ENCODE peak calls at places on chromosomes 7 and 10, in seven cellular contexts. One of them, this sample, is unnamed.

GRCh38 chr10:95419399-95419798 is 128.6 kb upstream of the PDLIM1 start:
- DNase-seq in H4: no peak
- DNase-seq in fibroblast of pulmonary artery: no peak
- DNase-seq in activated CD4-positive, alpha-beta T cell treated with anti-CD3 and anti-CD28 coated beads, Interleukin-2, amount 10 ng/mL, durations not matched to agents 7 days and 5 days: no peak
- DNase-seq in cardiac fibroblast: no peak
- DNase-seq in MM.1S: no peak
- DNase-seq in HCEC 1CT: no peak
- DNase-seq in this sample: no peak

GRCh38 chr7:142807855-142808460 is 37.2 kb downstream of the PRSS2 start:
- DNase-seq in H4: no peak
- DNase-seq in fibroblast of pulmonary artery: peak; percentile 20
- DNase-seq in activated CD4-positive, alpha-beta T cell treated with anti-CD3 and anti-CD28 coated beads, Interleukin-2, amount 10 ng/mL, durations not matched to agents 7 days and 5 days: peak; percentile 61
- DNase-seq in cardiac fibroblast: peak; percentile 69
- DNase-seq in MM.1S: peak; percentile 43
- DNase-seq in HCEC 1CT: no peak
- DNase-seq in this sample: peak; percentile 47

GRCh38 chr7:149872419-149873073 is 1.2 kb upstream of the ATP6V0E2 start:
- DNase-seq in H4: peak; percentile 86
- DNase-seq in fibroblast of pulmonary artery: peak; percentile 76
- DNase-seq in activated CD4-positive, alpha-beta T cell treated with anti-CD3 and anti-CD28 coated beads, Interleukin-2, amount 10 ng/mL, durations not matched to agents 7 days and 5 days: no peak
- DNase-seq in cardiac fibroblast: peak; percentile 80
- DNase-seq in MM.1S: no peak
- DNase-seq in HCEC 1CT: peak; percentile 84
- DNase-seq in this sample: peak; percentile 92

GRCh38 chr7:30974605-30975256 is 11.0 kb downstream of the GHRHR start:
- DNase-seq in H4: peak; percentile 75
- DNase-seq in fibroblast of pulmonary artery: peak; percentile 66
- DNase-seq in activated CD4-positive, alpha-beta T cell treated with anti-CD3 and anti-CD28 coated beads, Interleukin-2, amount 10 ng/mL, durations not matched to agents 7 days and 5 days: peak; percentile 41
- DNase-seq in cardiac fibroblast: peak; percentile 68
- DNase-seq in MM.1S: peak; percentile 92
- DNase-seq in HCEC 1CT: no peak
- DNase-seq in this sample: peak; percentile 66

GRCh38 chr7:80450621-80451308 is 61.1 kb downstream of the GNAT3 start:
- DNase-seq in H4: peak; percentile 84
- DNase-seq in fibroblast of pulmonary artery: peak; percentile 19
- DNase-seq in activated CD4-positive, alpha-beta T cell treated with anti-CD3 and anti-CD28 coated beads, Interleukin-2, amount 10 ng/mL, durations not matched to agents 7 days and 5 days: no peak
- DNase-seq in cardiac fibroblast: peak; percentile 48
- DNase-seq in MM.1S: no peak
- DNase-seq in HCEC 1CT: peak; percentile 55
- DNase-seq in this sample: peak; percentile 78

GRCh38 chr10:118712930-118713634 is 41.7 kb downstream of the CACUL1 start:
- DNase-seq in H4: no peak
- DNase-seq in fibroblast of pulmonary artery: no peak
- DNase-seq in activated CD4-positive, alpha-beta T cell treated with anti-CD3 and anti-CD28 coated beads, Interleukin-2, amount 10 ng/mL, durations not matched to agents 7 days and 5 days: no peak
- DNase-seq in cardiac fibroblast: no peak
- DNase-seq in MM.1S: no peak
- DNase-seq in HCEC 1CT: no peak
- DNase-seq in this sample: no peak

GRCh38 chr10:112689327-112689726 is 242.3 kb downstream of the VTI1A start:
- DNase-seq in H4: peak; percentile 25
- DNase-seq in fibroblast of pulmonary artery: peak; percentile 33
- DNase-seq in activated CD4-positive, alpha-beta T cell treated with anti-CD3 and anti-CD28 coated beads, Interleukin-2, amount 10 ng/mL, durations not matched to agents 7 days and 5 days: no peak
- DNase-seq in cardiac fibroblast: peak; percentile 37
- DNase-seq in MM.1S: no peak
- DNase-seq in HCEC 1CT: peak; percentile 20
- DNase-seq in this sample: peak; percentile 24

GRCh38 chr10:48779077-48779476 is 94.4 kb downstream of the WDFY4 start:
- DNase-seq in H4: no peak
- DNase-seq in fibroblast of pulmonary artery: no peak
- DNase-seq in activated CD4-positive, alpha-beta T cell treated with anti-CD3 and anti-CD28 coated beads, Interleukin-2, amount 10 ng/mL, durations not matched to agents 7 days and 5 days: no peak
- DNase-seq in cardiac fibroblast: no peak
- DNase-seq in MM.1S: no peak
- DNase-seq in HCEC 1CT: no peak
- DNase-seq in this sample: no peak

GRCh38 chr7:122307228-122307619 is 2.7 kb upstream of the FEZF1 start:
- DNase-seq in H4: no peak
- DNase-seq in fibroblast of pulmonary artery: no peak
- DNase-seq in activated CD4-positive, alpha-beta T cell treated with anti-CD3 and anti-CD28 coated beads, Interleukin-2, amount 10 ng/mL, durations not matched to agents 7 days and 5 days: no peak
- DNase-seq in cardiac fibroblast: no peak
- DNase-seq in MM.1S: peak; percentile 53
- DNase-seq in HCEC 1CT: no peak
- DNase-seq in this sample: no peak

GRCh38 chr10:131743190-131744151 is 157.3 kb upstream of the PPP2R2D start:
- DNase-seq in H4: no peak
- DNase-seq in fibroblast of pulmonary artery: no peak
- DNase-seq in activated CD4-positive, alpha-beta T cell treated with anti-CD3 and anti-CD28 coated beads, Interleukin-2, amount 10 ng/mL, durations not matched to agents 7 days and 5 days: no peak
- DNase-seq in cardiac fibroblast: no peak
- DNase-seq in MM.1S: no peak
- DNase-seq in HCEC 1CT: no peak
- DNase-seq in this sample: no peak

GRCh38 chr7:16028103-16028502 is 341.6 kb upstream of the MEOX2 start:
- DNase-seq in H4: peak; percentile 98
- DNase-seq in fibroblast of pulmonary artery: peak; percentile 92
- DNase-seq in activated CD4-positive, alpha-beta T cell treated with anti-CD3 and anti-CD28 coated beads, Interleukin-2, amount 10 ng/mL, durations not matched to agents 7 days and 5 days: no peak
- DNase-seq in cardiac fibroblast: peak; percentile 95
- DNase-seq in MM.1S: no peak
- DNase-seq in HCEC 1CT: peak; percentile 95
- DNase-seq in this sample: peak; percentile 75

GRCh38 chr10:43259248-43259980 is 7.5 kb downstream of the RASGEF1A start:
- DNase-seq in H4: no peak
- DNase-seq in fibroblast of pulmonary artery: no peak
- DNase-seq in activated CD4-positive, alpha-beta T cell treated with anti-CD3 and anti-CD28 coated beads, Interleukin-2, amount 10 ng/mL, durations not matched to agents 7 days and 5 days: no peak
- DNase-seq in cardiac fibroblast: no peak
- DNase-seq in MM.1S: no peak
- DNase-seq in HCEC 1CT: no peak
- DNase-seq in this sample: no peak

GRCh38 chr7:30465342-30466170 is 13.0 kb downstream of the NOD1 start:
- DNase-seq in H4: no peak
- DNase-seq in fibroblast of pulmonary artery: peak; percentile 36
- DNase-seq in activated CD4-positive, alpha-beta T cell treated with anti-CD3 and anti-CD28 coated beads, Interleukin-2, amount 10 ng/mL, durations not matched to agents 7 days and 5 days: no peak
- DNase-seq in cardiac fibroblast: no peak
- DNase-seq in MM.1S: no peak
- DNase-seq in HCEC 1CT: peak; percentile 59
- DNase-seq in this sample: peak; percentile 62

GRCh38 chr10:21167288-21168010 is 270.3 kb upstream of the NEBL start:
- DNase-seq in H4: no peak
- DNase-seq in fibroblast of pulmonary artery: no peak
- DNase-seq in activated CD4-positive, alpha-beta T cell treated with anti-CD3 and anti-CD28 coated beads, Interleukin-2, amount 10 ng/mL, durations not matched to agents 7 days and 5 days: no peak
- DNase-seq in cardiac fibroblast: no peak
- DNase-seq in MM.1S: no peak
- DNase-seq in HCEC 1CT: no peak
- DNase-seq in this sample: no peak

GRCh38 chr7:157522954-157523353 is 186.2 kb downstream of the DNAJB6 start:
- DNase-seq in H4: no peak
- DNase-seq in fibroblast of pulmonary artery: no peak
- DNase-seq in activated CD4-positive, alpha-beta T cell treated with anti-CD3 and anti-CD28 coated beads, Interleukin-2, amount 10 ng/mL, durations not matched to agents 7 days and 5 days: no peak
- DNase-seq in cardiac fibroblast: no peak
- DNase-seq in MM.1S: no peak
- DNase-seq in HCEC 1CT: no peak
- DNase-seq in this sample: no peak

GRCh38 chr10:49679480-49679893 is at the start of gene C10orf53:
- DNase-seq in H4: no peak
- DNase-seq in fibroblast of pulmonary artery: peak; percentile 63
- DNase-seq in activated CD4-positive, alpha-beta T cell treated with anti-CD3 and anti-CD28 coated beads, Interleukin-2, amount 10 ng/mL, durations not matched to agents 7 days and 5 days: peak; percentile 34
- DNase-seq in cardiac fibroblast: peak; percentile 41
- DNase-seq in MM.1S: no peak
- DNase-seq in HCEC 1CT: no peak
- DNase-seq in this sample: peak; percentile 56

GRCh38 chr10:109978481-109978880 is 29.3 kb upstream of the ADD3 start:
- DNase-seq in H4: no peak
- DNase-seq in fibroblast of pulmonary artery: peak; percentile 83
- DNase-seq in activated CD4-positive, alpha-beta T cell treated with anti-CD3 and anti-CD28 coated beads, Interleukin-2, amount 10 ng/mL, durations not matched to agents 7 days and 5 days: peak; percentile 69
- DNase-seq in cardiac fibroblast: peak; percentile 79
- DNase-seq in MM.1S: peak; percentile 44
- DNase-seq in HCEC 1CT: peak; percentile 67
- DNase-seq in this sample: peak; percentile 80

GRCh38 chr10:48551796-48552591 is 52.9 kb downstream of the ARHGAP22 start:
- DNase-seq in H4: peak; percentile 20
- DNase-seq in fibroblast of pulmonary artery: peak; percentile 77
- DNase-seq in activated CD4-positive, alpha-beta T cell treated with anti-CD3 and anti-CD28 coated beads, Interleukin-2, amount 10 ng/mL, durations not matched to agents 7 days and 5 days: peak; percentile 16
- DNase-seq in cardiac fibroblast: peak; percentile 61
- DNase-seq in MM.1S: peak; percentile 35
- DNase-seq in HCEC 1CT: peak; percentile 34
- DNase-seq in this sample: peak; percentile 74

GRCh38 chr10:91350651-91351081 is 59.5 kb upstream of the HECTD2 start:
- DNase-seq in H4: no peak
- DNase-seq in fibroblast of pulmonary artery: peak; percentile 50
- DNase-seq in activated CD4-positive, alpha-beta T cell treated with anti-CD3 and anti-CD28 coated beads, Interleukin-2, amount 10 ng/mL, durations not matched to agents 7 days and 5 days: no peak
- DNase-seq in cardiac fibroblast: peak; percentile 68
- DNase-seq in MM.1S: peak; percentile 38
- DNase-seq in HCEC 1CT: no peak
- DNase-seq in this sample: peak; percentile 31

GRCh38 chr7:99127636-99128035 is 16.3 kb downstream of the SMURF1 start:
- DNase-seq in H4: no peak
- DNase-seq in fibroblast of pulmonary artery: peak; percentile 44
- DNase-seq in activated CD4-positive, alpha-beta T cell treated with anti-CD3 and anti-CD28 coated beads, Interleukin-2, amount 10 ng/mL, durations not matched to agents 7 days and 5 days: no peak
- DNase-seq in cardiac fibroblast: peak; percentile 76
- DNase-seq in MM.1S: no peak
- DNase-seq in HCEC 1CT: peak; percentile 57
- DNase-seq in this sample: no peak

GRCh38 chr7:54882121-54882520 is 123.1 kb upstream of the SEC61G start:
- DNase-seq in H4: no peak
- DNase-seq in fibroblast of pulmonary artery: no peak
- DNase-seq in activated CD4-positive, alpha-beta T cell treated with anti-CD3 and anti-CD28 coated beads, Interleukin-2, amount 10 ng/mL, durations not matched to agents 7 days and 5 days: no peak
- DNase-seq in cardiac fibroblast: no peak
- DNase-seq in MM.1S: no peak
- DNase-seq in HCEC 1CT: no peak
- DNase-seq in this sample: no peak

GRCh38 chr10:75143353-75143752 is 31.9 kb downstream of the SAMD8 start:
- DNase-seq in H4: no peak
- DNase-seq in fibroblast of pulmonary artery: peak; percentile 52
- DNase-seq in activated CD4-positive, alpha-beta T cell treated with anti-CD3 and anti-CD28 coated beads, Interleukin-2, amount 10 ng/mL, durations not matched to agents 7 days and 5 days: no peak
- DNase-seq in cardiac fibroblast: peak; percentile 31
- DNase-seq in MM.1S: no peak
- DNase-seq in HCEC 1CT: no peak
- DNase-seq in this sample: peak; percentile 67